ENCODE peak calls at places on chromosomes 3 and 15, in four cellular contexts. L is posterior vena cava; I is fibroblast of lung; R is activated CD8-positive, alpha-beta memory T cell treated with anti-CD3 and anti-CD28 coated beads for 1 hour. O is an unnamed sample.

GRCh38 chr15:52527898-52528464 is 699 bp downstream of the MYO5A start:
- DNase-seq in L (no peak), I (peak; percentile 35), R (no peak), O (peak; percentile 84)

GRCh38 chr3:127671523-127672428 is 976 bp upstream of the ABTB1 start:
- DNase-seq in L (peak; percentile 84), I (peak; percentile 7), R (no peak), O (peak; percentile 93)

GRCh38 chr15:31256385-31257265 is 70.0 kb upstream of the KLF13 start:
- DNase-seq in L (peak; percentile 67), I (no peak), R (no peak), O (peak; percentile 80)

GRCh38 chr15:44009056-44009455 is 182.3 kb downstream of the WDR76 start:
- DNase-seq in L (no peak), I (peak; percentile 77), R (no peak), O (no peak)

GRCh38 chr3:100045696-100046095 is 68.6 kb downstream of the FILIP1L start:
- DNase-seq in L (peak; percentile 85), I (peak; percentile 99), R (no peak), O (no peak)

GRCh38 chr15:100572362-100572983 is 29.5 kb downstream of the LINS1 start:
- DNase-seq in L (no peak), I (no peak), R (no peak), O (no peak)

GRCh38 chr3:172094621-172095557 is 55.5 kb downstream of the FNDC3B start:
- DNase-seq in L (no peak), I (peak; percentile 49), R (no peak), O (no peak)

GRCh38 chr15:96330450-96331140 is at the start of gene NR2F2:
- DNase-seq in L (peak; percentile 98), I (peak; percentile 99), R (no peak), O (peak; percentile 89)

GRCh38 chr15:35690698-35691116 is 144.7 kb upstream of the DPH6 start:
- DNase-seq in L (no peak), I (peak; percentile 94), R (no peak), O (no peak)

GRCh38 chr3:66466606-66467270 is 34.1 kb downstream of the LRIG1 start:
- DNase-seq in L (no peak), I (no peak), R (no peak), O (no peak)

GRCh38 chr3:186254676-186255665 is 107.1 kb downstream of the DGKG start:
- DNase-seq in L (no peak), I (no peak), R (no peak), O (peak; percentile 83)

GRCh38 chr15:39580630-39581500 is at the start of gene THBS1:
- DNase-seq in L (peak; percentile 97), I (peak; percentile 93), R (no peak), O (peak; percentile 87)

GRCh38 chr3:197298341-197298857 is at the start of gene DLG1:
- DNase-seq in L (peak; percentile 94), I (peak; percentile 94), R (peak; percentile 42), O (peak; percentile 93)

GRCh38 chr3:32077260-32078084 is 28.9 kb upstream of the GPD1L start:
- DNase-seq in L (no peak), I (no peak), R (no peak), O (no peak)

GRCh38 chr3:66428733-66429132 is 72.1 kb downstream of the LRIG1 start:
- DNase-seq in L (no peak), I (peak; percentile 99), R (no peak), O (no peak)

O was measured in spleen.